ENCODE peak calls at places on chromosomes 13 and 19, in eight cellular contexts. P is PC-3; T is astrocyte of the spinal cord; D is AG04450; M is choroid plexus epithelial cell; K is CD8-positive, alpha-beta memory T cell; B is left ventricle myocardium inferior; R is fibroblast of lung. Y is an unnamed sample.

GRCh38 chr13:30585748-30586262 is 31.9 kb upstream of the USPL1 start:
- DNase-seq in M (peak; percentile 66), K (no peak), T (peak; percentile 69), P (peak; percentile 89), B (no peak), R (peak; percentile 92), D (peak; percentile 55), Y (no peak)

GRCh38 chr19:49528211-49528771 is 488 bp downstream of the RCN3 start:
- DNase-seq in K (no peak), M (peak; percentile 49), D (no peak), P (no peak), R (peak; percentile 69), B (no peak), T (no peak), Y (no peak)

GRCh38 chr13:58933475-58933874 is 1230.3 kb downstream of the DIAPH3 start:
- DNase-seq in B (no peak), D (no peak), K (no peak), R (no peak), T (no peak), P (no peak), M (no peak), Y (no peak)

GRCh38 chr13:68736961-68737360 is 1370.7 kb upstream of the ATXN8OS start:
- DNase-seq in B (no peak), D (no peak), K (no peak), T (peak; percentile 24), P (peak; percentile 31), M (no peak), R (peak; percentile 13), Y (no peak)

GRCh38 chr13:60591348-60591747 is 194.3 kb downstream of the TDRD3 start:
- DNase-seq in K (no peak), B (no peak), M (peak; percentile 42), R (peak; percentile 98), T (peak; percentile 93), D (no peak), P (peak; percentile 62), Y (no peak)

GRCh38 chr13:70758932-70759331 is 650.7 kb upstream of the KLHL1 start:
- DNase-seq in P (no peak), K (no peak), D (no peak), M (no peak), B (no peak), R (no peak), T (no peak), Y (no peak)

GRCh38 chr19:35459414-35460082 is 11.5 kb downstream of the FFAR2 start:
- DNase-seq in M (peak; percentile 74), P (no peak), D (no peak), K (no peak), T (no peak), B (peak; percentile 46), R (no peak), Y (peak; percentile 92)

GRCh38 chr19:10565028-10565566 is 713 bp downstream of the KRI1 start:
- DNase-seq in D (no peak), T (peak; percentile 32), P (peak; percentile 35), B (no peak), M (peak; percentile 44), R (peak; percentile 20), K (peak; percentile 56), Y (no peak)

GRCh38 chr19:1401138-1401888 is at the start of gene GAMT:
- DNase-seq in B (peak; percentile 55), M (no peak), T (no peak), K (peak; percentile 60), R (peak; percentile 37), D (no peak), P (peak; percentile 43), Y (peak; percentile 73)

GRCh38 chr13:58620171-58620570 is 988.6 kb downstream of the PCDH17 start:
- DNase-seq in B (no peak), P (no peak), T (no peak), R (no peak), K (no peak), D (no peak), M (no peak), Y (no peak)

GRCh38 chr19:50326101-50326664 is 3.0 kb downstream of the KCNC3 start:
- DNase-seq in R (no peak), K (no peak), M (no peak), B (no peak), P (no peak), T (no peak), D (no peak), Y (no peak)

GRCh38 chr13:25869941-25870340 is 181.9 kb downstream of the SHISA2 start:
- DNase-seq in D (no peak), M (no peak), K (no peak), P (no peak), T (no peak), R (no peak), B (no peak), Y (no peak)

GRCh38 chr13:43880451-43880850 is 747 bp downstream of the LACC1 start:
- DNase-seq in T (no peak), M (no peak), B (no peak), K (no peak), R (no peak), D (no peak), P (peak; percentile 12), Y (no peak)
- H3K4me3 ChIP-seq in T (peak overlapping the region; percentile 68), M (peak overlapping the region; percentile 89), B (peak overlapping the region; percentile 72), K (no peak overlapping the region), R (peak overlapping the region; percentile 83), D (peak overlapping the region; percentile 72), P (peak overlapping the region; percentile 70), Y (peak overlapping the region; percentile 77)

DNA sequence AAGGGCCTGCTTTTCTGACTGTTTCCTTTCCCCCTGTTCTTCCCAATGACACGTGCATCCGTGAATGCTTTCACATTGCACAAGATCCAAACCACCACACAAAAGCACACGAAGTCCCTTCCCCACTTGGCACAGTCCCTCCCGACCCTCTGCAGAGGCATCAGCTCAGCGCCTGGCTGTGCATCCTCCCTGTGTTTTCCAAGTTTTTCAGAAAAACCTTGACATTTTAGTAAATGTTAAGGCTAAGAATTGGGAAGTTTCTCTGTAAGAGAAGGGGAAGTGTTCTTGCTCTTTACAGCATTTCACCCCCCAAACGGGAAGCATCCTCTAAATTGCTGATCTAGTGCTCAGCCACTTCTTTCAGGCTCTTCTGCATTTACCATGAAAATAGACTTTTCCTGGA is 94.5 kb upstream of the TM9SF2 start:
- DNase-seq in M (peak; percentile 25), T (no peak), P (no peak), K (no peak), D (no peak), B (no peak), R (no peak), Y (no peak)
- H3K4me3 ChIP-seq in M (no peak overlapping the region), T (no peak overlapping the region), P (no peak overlapping the region), K (no peak overlapping the region), D (no peak overlapping the region), B (no peak overlapping the region), R (no peak overlapping the region), Y (no peak overlapping the region)

GRCh38 chr13:46171739-46172138 is 10.2 kb downstream of the LCP1 start:
- DNase-seq in K (no peak), B (no peak), R (no peak), D (no peak), P (no peak), T (no peak), M (no peak), Y (no peak)

GRCh38 chr13:46173656-46174055 is 8.3 kb downstream of the LCP1 start:
- DNase-seq in P (no peak), D (no peak), M (no peak), R (no peak), T (no peak), K (no peak), B (no peak), Y (no peak)

GRCh38 chr13:46170687-46171086 is 11.3 kb downstream of the LCP1 start:
- DNase-seq in R (no peak), T (no peak), M (peak; percentile 68), B (no peak), D (no peak), P (no peak), K (peak; percentile 61), Y (no peak)

GRCh38 chr13:46171223-46171622 is 10.8 kb downstream of the LCP1 start:
- DNase-seq in D (no peak), M (no peak), T (no peak), R (no peak), B (no peak), P (no peak), K (no peak), Y (no peak)

DNA sequence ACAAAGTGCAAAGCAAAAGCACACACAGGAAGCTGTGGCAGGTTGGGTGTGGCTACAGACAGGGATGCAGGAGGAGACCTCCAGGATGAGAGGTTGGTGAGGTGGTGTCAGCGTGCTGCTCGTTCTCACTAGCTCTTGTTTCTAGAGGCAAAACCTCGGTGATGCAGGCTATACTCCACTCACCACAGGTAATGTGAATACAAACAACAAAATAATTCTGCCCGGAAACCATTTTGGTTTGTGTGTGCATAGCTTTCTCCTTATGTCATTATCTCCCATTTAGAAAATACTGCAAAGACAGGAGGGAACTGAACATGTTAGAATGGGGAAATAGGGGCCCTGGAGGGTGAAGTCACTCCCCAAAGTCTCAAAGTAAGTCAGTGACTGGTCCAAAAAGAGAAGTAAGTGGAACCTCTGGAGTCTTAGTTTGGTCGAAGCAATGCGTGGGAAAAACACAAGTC is 9.4 kb downstream of the LCP1 start:
- DNase-seq in M (no peak), D (no peak), T (no peak), B (no peak), R (no peak), P (no peak), K (peak; percentile 81), Y (no peak)
- H3K4me3 ChIP-seq in M (no peak overlapping the region), D (no peak overlapping the region), T (no peak overlapping the region), B (no peak overlapping the region), R (no peak overlapping the region), P (no peak overlapping the region), K (peak overlapping the region; percentile 35), Y (no peak overlapping the region)

GRCh38 chr19:4582980-4583842 is 23.7 kb upstream of the SEMA6B start:
- DNase-seq in D (no peak), T (no peak), P (peak; percentile 63), R (no peak), B (no peak), M (no peak), K (no peak), Y (no peak)

GRCh38 chr19:4580021-4580901 is 20.8 kb upstream of the SEMA6B start:
- DNase-seq in B (no peak), D (no peak), P (no peak), K (no peak), R (no peak), T (no peak), M (no peak), Y (no peak)

GRCh38 chr19:4582112-4582553 is 22.6 kb upstream of the SEMA6B start:
- DNase-seq in P (no peak), D (no peak), T (no peak), B (no peak), R (peak; percentile 27), M (no peak), K (no peak), Y (no peak)

GRCh38 chr19:4580961-4581380 is 21.5 kb upstream of the SEMA6B start:
- DNase-seq in P (no peak), T (no peak), D (no peak), M (no peak), R (no peak), B (no peak), K (no peak), Y (no peak)

DNA sequence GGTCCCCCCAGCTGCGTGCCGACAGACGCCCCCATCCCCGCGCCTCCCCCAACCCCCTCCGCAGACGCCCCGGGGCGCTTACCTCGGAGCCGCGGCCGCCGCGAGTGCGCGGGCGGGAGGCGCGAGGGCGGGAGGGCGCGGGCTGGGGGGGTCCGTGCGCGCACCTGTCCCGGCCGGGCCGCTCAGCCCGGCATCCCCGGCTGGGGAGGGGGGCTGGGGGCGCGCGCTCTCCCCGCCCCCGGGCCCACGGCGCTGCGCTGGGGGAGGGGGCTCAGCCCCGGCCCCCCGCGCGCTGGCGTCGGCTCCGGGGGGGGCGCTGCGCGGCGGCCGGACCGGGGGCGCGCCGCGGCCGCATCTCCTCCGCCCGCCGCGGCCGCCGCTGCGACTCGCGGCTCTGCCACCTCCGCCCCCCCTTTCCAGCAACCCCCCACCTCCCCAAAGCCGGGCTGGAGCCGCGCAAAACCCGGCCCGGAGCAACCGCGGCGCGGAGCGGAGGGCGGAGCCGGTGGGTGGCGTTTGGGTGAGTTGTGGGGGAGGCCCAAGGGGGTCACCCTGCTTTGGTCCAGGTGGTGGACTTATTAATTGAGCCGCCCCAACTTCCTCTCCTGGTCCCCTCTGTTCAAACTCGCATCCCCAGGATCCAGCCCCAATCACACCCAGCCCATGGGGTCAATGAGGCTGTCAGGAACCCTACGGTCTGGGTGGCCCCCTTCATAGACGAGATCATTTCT is 22.1 kb upstream of the SEMA6B start:
- DNase-seq in K (no peak), B (no peak), M (no peak), R (peak; percentile 31), D (no peak), P (peak; percentile 48), T (peak; percentile 25), Y (no peak)
- H3K4me3 ChIP-seq in K (no peak overlapping the region), B (peak overlapping the region; percentile 61), M (peak overlapping the region; percentile 54), R (peak overlapping the region; percentile 25), D (no peak overlapping the region), P (peak overlapping the region; percentile 47), T (no peak overlapping the region), Y (no peak overlapping the region)

Y was measured in right lobe of liver.